ENCODE peak calls at places on chromosomes 2 and 18, in six cellular contexts. X is activated effector memory CD4-positive, alpha-beta T cell treated with Interleukin-2 at 50 U/mL for 16 hours; Y is stimulated activated effector memory CD8-positive, alpha-beta T cell treated with anti-CD3 and anti-CD28 coated beads, Interleukin-12 subunit alpha, Interleukin-12 subunit beta, amount 100 ng/mL, for 72 hours; V is cerebellar cortex; O is stimulated activated CD4-positive, alpha-beta T cell treated with anti-CD3 and anti-CD28 coated beads, TNF-alpha, amount 100 ng/mL, for 4 hours; A is AG09309. L is an unnamed sample.

GRCh38 chr2:40255118-40255517 is 196.8 kb downstream of the SLC8A1 start:
- DNase-seq in Y (no peak), X (no peak), O (no peak), A (no peak), V (no peak), L (no peak)

GRCh38 chr18:34957119-34957863 is 83.9 kb upstream of the MAPRE2 start:
- DNase-seq in Y (no peak), V (no peak), X (no peak), O (no peak), A (no peak), L (peak)

GRCh38 chr2:104863229-104863584 is 9.3 kb downstream of the POU3F3 start:
- DNase-seq in A (no peak), V (no peak), O (no peak), Y (no peak), X (no peak), L (no peak)

GRCh38 chr18:11927497-11927896 is 19.4 kb upstream of the MPPE1 start:
- DNase-seq in V (no peak), Y (no peak), O (no peak), X (no peak), A (no peak), L (no peak)

GRCh38 chr18:59957957-59958356 is 58.2 kb downstream of the PMAIP1 start:
- DNase-seq in Y (no peak), O (no peak), X (no peak), A (no peak), V (peak), L (no peak)

GRCh38 chr2:123500346-123500745 is 524.7 kb upstream of the CNTNAP5 start:
- DNase-seq in V (no peak), Y (no peak), X (no peak), O (no peak), A (no peak), L (no peak)

GRCh38 chr2:206457188-206457634 is 13.9 kb downstream of the ADAM23 start:
- DNase-seq in O (no peak), V (no peak), A (no peak), Y (no peak), X (no peak), L (no peak)

GRCh38 chr2:98457045-98457696 is 12.5 kb downstream of the INPP4A start:
- DNase-seq in O (no peak), V (no peak), A (peak), Y (no peak), X (no peak), L (peak)

GRCh38 chr2:20444993-20445910 is 1.6 kb upstream of the RHOB start:
- DNase-seq in O (no peak), X (no peak), A (no peak), Y (no peak), V (peak), L (peak)

GRCh38 chr2:61151434-61151833 is 10.6 kb upstream of the C2orf74 start:
- DNase-seq in X (no peak), Y (no peak), V (no peak), A (no peak), O (no peak), L (no peak)

GRCh38 chr2:155308367-155309009 is 610.0 kb downstream of the KCNJ3 start:
- DNase-seq in Y (no peak), A (no peak), X (no peak), V (no peak), O (no peak), L (no peak)

GRCh38 chr2:9573013-9573708 is 17.5 kb upstream of the ADAM17 start:
- DNase-seq in X (no peak), A (no peak), Y (no peak), V (no peak), O (no peak), L (no peak)

GRCh38 chr2:236731767-236732580 is 162.3 kb downstream of the ACKR3 start:
- DNase-seq in Y (no peak), A (peak), V (peak), O (no peak), X (no peak), L (no peak)

GRCh38 chr2:226130192-226130591 is 669.4 kb downstream of the IRS1 start:
- DNase-seq in X (no peak), O (no peak), Y (no peak), V (no peak), A (no peak), L (no peak)

GRCh38 chr2:57947398-57947797 is 99.2 kb upstream of the VRK2 start:
- DNase-seq in X (no peak), Y (no peak), O (no peak), A (no peak), V (no peak), L (no peak)

GRCh38 chr2:42368817-42369550 is 8.0 kb upstream of the COX7A2L start:
- DNase-seq in V (peak), O (no peak), Y (no peak), X (no peak), A (no peak), L (no peak)

GRCh38 chr2:108403494-108403893 is 25.7 kb downstream of the SULT1C4 start:
- DNase-seq in A (peak), Y (no peak), O (no peak), V (no peak), X (no peak), L (peak)

GRCh38 chr2:38997784-38998183 is 108.1 kb downstream of the ARHGEF33 start:
- DNase-seq in Y (no peak), V (no peak), O (no peak), A (peak), X (no peak), L (no peak)

GRCh38 chr18:59556265-59556664 is 141.0 kb downstream of the CCBE1 start:
- DNase-seq in O (no peak), X (no peak), Y (no peak), V (no peak), A (no peak), L (no peak)

GRCh38 chr2:232230557-232230956 is 148.0 kb upstream of the ALPP start:
- DNase-seq in O (no peak), A (no peak), Y (no peak), X (no peak), V (peak), L (peak)